ENCODE peak calls at places on chromosomes 3 and 15, in six cellular contexts. One of them, this sample, is unnamed.

GRCh38 chr15:78103406-78104118 is 11.2 kb downstream of the SH2D7 start:
- DNase-seq in mammary epithelial cell: no peak
- DNase-seq in OCI-LY7: peak
- DNase-seq in A549: no peak
- DNase-seq in fibroblast of lung: no peak
- DNase-seq in choroid plexus epithelial cell: no peak
- DNase-seq in this sample: no peak

GRCh38 chr3:38726751-38727150 is 77.3 kb upstream of the SCN5A start:
- DNase-seq in choroid plexus epithelial cell: no peak
- DNase-seq in A549: no peak
- DNase-seq in OCI-LY7: no peak
- DNase-seq in fibroblast of lung: no peak
- DNase-seq in mammary epithelial cell: no peak
- DNase-seq in this sample: no peak

GRCh38 chr3:102078864-102079808 is 229.8 kb downstream of the NFKBIZ start:
- DNase-seq in OCI-LY7: no peak
- DNase-seq in mammary epithelial cell: no peak
- DNase-seq in A549: no peak
- DNase-seq in fibroblast of lung: no peak
- DNase-seq in choroid plexus epithelial cell: no peak
- DNase-seq in this sample: no peak

GRCh38 chr15:101092186-101092866 is 159.5 kb downstream of the CHSY1 start:
- DNase-seq in A549: no peak
- DNase-seq in choroid plexus epithelial cell: peak
- DNase-seq in mammary epithelial cell: no peak
- DNase-seq in OCI-LY7: no peak
- DNase-seq in fibroblast of lung: peak
- DNase-seq in this sample: no peak

GRCh38 chr15:73685981-73686380 is 1.8 kb downstream of the CD276 start:
- DNase-seq in A549: no peak
- DNase-seq in OCI-LY7: no peak
- DNase-seq in choroid plexus epithelial cell: peak
- DNase-seq in fibroblast of lung: no peak
- DNase-seq in mammary epithelial cell: no peak
- DNase-seq in this sample: no peak

GRCh38 chr3:155391104-155391503 is 97.6 kb upstream of the STRIT1 start:
- DNase-seq in mammary epithelial cell: no peak
- DNase-seq in OCI-LY7: no peak
- DNase-seq in choroid plexus epithelial cell: peak
- DNase-seq in fibroblast of lung: peak
- DNase-seq in A549: no peak
- DNase-seq in this sample: no peak

GRCh38 chr15:66454143-66454542 is 43.4 kb downstream of the SNAPC5 start:
- DNase-seq in mammary epithelial cell: peak
- DNase-seq in choroid plexus epithelial cell: peak
- DNase-seq in A549: no peak
- DNase-seq in OCI-LY7: no peak
- DNase-seq in fibroblast of lung: no peak
- DNase-seq in this sample: no peak

GRCh38 chr3:14949126-14949525 is 1.7 kb downstream of the NR2C2 start:
- DNase-seq in A549: no peak
- DNase-seq in fibroblast of lung: no peak
- DNase-seq in choroid plexus epithelial cell: peak
- DNase-seq in mammary epithelial cell: no peak
- DNase-seq in OCI-LY7: no peak
- DNase-seq in this sample: no peak

GRCh38 chr15:59255647-59256380 is 49.2 kb downstream of the LDHAL6B start:
- DNase-seq in choroid plexus epithelial cell: peak
- DNase-seq in OCI-LY7: no peak
- DNase-seq in mammary epithelial cell: no peak
- DNase-seq in fibroblast of lung: peak
- DNase-seq in A549: peak
- DNase-seq in this sample: no peak

GRCh38 chr3:170357920-170358854 is 672 bp downstream of the SKIL start:
- DNase-seq in choroid plexus epithelial cell: peak
- DNase-seq in OCI-LY7: peak
- DNase-seq in A549: peak
- DNase-seq in fibroblast of lung: peak
- DNase-seq in mammary epithelial cell: peak
- DNase-seq in this sample: peak

GRCh38 chr3:20051123-20051806 is 11.0 kb downstream of the KAT2B start:
- DNase-seq in A549: no peak
- DNase-seq in choroid plexus epithelial cell: no peak
- DNase-seq in fibroblast of lung: no peak
- DNase-seq in mammary epithelial cell: no peak
- DNase-seq in OCI-LY7: no peak
- DNase-seq in this sample: no peak

GRCh38 chr3:197025736-197026480 is 3.7 kb downstream of the MELTF start:
- DNase-seq in mammary epithelial cell: no peak
- DNase-seq in choroid plexus epithelial cell: no peak
- DNase-seq in OCI-LY7: no peak
- DNase-seq in A549: no peak
- DNase-seq in fibroblast of lung: no peak
- DNase-seq in this sample: no peak

GRCh38 chr3:141659821-141660597 is 78.1 kb upstream of the RNF7 start:
- DNase-seq in choroid plexus epithelial cell: peak
- DNase-seq in fibroblast of lung: peak
- DNase-seq in mammary epithelial cell: peak
- DNase-seq in A549: peak
- DNase-seq in OCI-LY7: no peak
- DNase-seq in this sample: peak

GRCh38 chr3:177813322-177813721 is 616.0 kb upstream of the TBL1XR1 start:
- DNase-seq in A549: no peak
- DNase-seq in fibroblast of lung: peak
- DNase-seq in choroid plexus epithelial cell: peak
- DNase-seq in mammary epithelial cell: no peak
- DNase-seq in OCI-LY7: no peak
- DNase-seq in this sample: no peak

GRCh38 chr15:98813956-98814355 is 165.6 kb downstream of the IGF1R start:
- DNase-seq in mammary epithelial cell: no peak
- DNase-seq in A549: no peak
- DNase-seq in fibroblast of lung: no peak
- DNase-seq in OCI-LY7: no peak
- DNase-seq in choroid plexus epithelial cell: no peak
- DNase-seq in this sample: no peak

GRCh38 chr3:56796202-56796601 is 5.5 kb downstream of the ARHGEF3 start:
- DNase-seq in choroid plexus epithelial cell: peak
- DNase-seq in A549: no peak
- DNase-seq in mammary epithelial cell: peak
- DNase-seq in fibroblast of lung: peak
- DNase-seq in OCI-LY7: no peak
- DNase-seq in this sample: no peak

GRCh38 chr3:129058441-129059194 is 2.0 kb upstream of the GP9 start:
- DNase-seq in choroid plexus epithelial cell: no peak
- DNase-seq in mammary epithelial cell: peak
- DNase-seq in OCI-LY7: peak
- DNase-seq in A549: no peak
- DNase-seq in fibroblast of lung: no peak
- DNase-seq in this sample: no peak

GRCh38 chr15:85477730-85478129 is 97.3 kb downstream of the AKAP13 start:
- DNase-seq in A549: peak
- DNase-seq in mammary epithelial cell: peak
- DNase-seq in OCI-LY7: no peak
- DNase-seq in fibroblast of lung: peak
- DNase-seq in choroid plexus epithelial cell: peak
- DNase-seq in this sample: peak

GRCh38 chr3:105195260-105195659 is 171.4 kb upstream of the ALCAM start:
- DNase-seq in OCI-LY7: no peak
- DNase-seq in mammary epithelial cell: peak
- DNase-seq in A549: no peak
- DNase-seq in choroid plexus epithelial cell: peak
- DNase-seq in fibroblast of lung: peak
- DNase-seq in this sample: no peak

GRCh38 chr3:141979050-141979671 is 102.7 kb downstream of the ATP1B3 start:
- DNase-seq in fibroblast of lung: peak
- DNase-seq in OCI-LY7: no peak
- DNase-seq in A549: no peak
- DNase-seq in choroid plexus epithelial cell: peak
- DNase-seq in mammary epithelial cell: peak
- DNase-seq in this sample: peak

GRCh38 chr15:47331796-47332480 is 385.4 kb upstream of the SEMA6D start:
- DNase-seq in OCI-LY7: no peak
- DNase-seq in mammary epithelial cell: peak
- DNase-seq in choroid plexus epithelial cell: peak
- DNase-seq in A549: no peak
- DNase-seq in fibroblast of lung: peak
- DNase-seq in this sample: no peak

GRCh38 chr3:84634668-84635067 is 324.1 kb upstream of the CADM2 start:
- DNase-seq in OCI-LY7: no peak
- DNase-seq in A549: no peak
- DNase-seq in mammary epithelial cell: no peak
- DNase-seq in fibroblast of lung: no peak
- DNase-seq in choroid plexus epithelial cell: no peak
- DNase-seq in this sample: no peak

GRCh38 chr3:171833775-171834460 is 9.2 kb upstream of the TMEM212 start:
- DNase-seq in fibroblast of lung: peak
- DNase-seq in choroid plexus epithelial cell: peak
- DNase-seq in A549: no peak
- DNase-seq in mammary epithelial cell: no peak
- DNase-seq in OCI-LY7: peak
- DNase-seq in this sample: peak

GRCh38 chr3:31170932-31171670 is 276.6 kb upstream of the GADL1 start:
- DNase-seq in A549: no peak
- DNase-seq in choroid plexus epithelial cell: peak
- DNase-seq in mammary epithelial cell: peak
- DNase-seq in fibroblast of lung: peak
- DNase-seq in OCI-LY7: no peak
- DNase-seq in this sample: peak

GRCh38 chr3:117105650-117106049 is 396.1 kb downstream of the TUSC7 start:
- DNase-seq in OCI-LY7: no peak
- DNase-seq in mammary epithelial cell: no peak
- DNase-seq in A549: no peak
- DNase-seq in choroid plexus epithelial cell: peak
- DNase-seq in fibroblast of lung: peak
- DNase-seq in this sample: peak

GRCh38 chr3:186789554-186790260 is 6.3 kb downstream of the EIF4A2 start:
- DNase-seq in fibroblast of lung: peak
- DNase-seq in OCI-LY7: peak
- DNase-seq in A549: no peak
- DNase-seq in mammary epithelial cell: no peak
- DNase-seq in choroid plexus epithelial cell: peak
- DNase-seq in this sample: no peak

GRCh38 chr3:51704511-51704950 is 2.3 kb upstream of the GRM2 start:
- DNase-seq in choroid plexus epithelial cell: no peak
- DNase-seq in OCI-LY7: no peak
- DNase-seq in A549: no peak
- DNase-seq in mammary epithelial cell: no peak
- DNase-seq in fibroblast of lung: no peak
- DNase-seq in this sample: no peak

GRCh38 chr3:172140499-172141391 is 101.4 kb downstream of the FNDC3B start:
- DNase-seq in choroid plexus epithelial cell: peak
- DNase-seq in OCI-LY7: no peak
- DNase-seq in A549: peak
- DNase-seq in mammary epithelial cell: peak
- DNase-seq in fibroblast of lung: peak
- DNase-seq in this sample: peak

DNA sequence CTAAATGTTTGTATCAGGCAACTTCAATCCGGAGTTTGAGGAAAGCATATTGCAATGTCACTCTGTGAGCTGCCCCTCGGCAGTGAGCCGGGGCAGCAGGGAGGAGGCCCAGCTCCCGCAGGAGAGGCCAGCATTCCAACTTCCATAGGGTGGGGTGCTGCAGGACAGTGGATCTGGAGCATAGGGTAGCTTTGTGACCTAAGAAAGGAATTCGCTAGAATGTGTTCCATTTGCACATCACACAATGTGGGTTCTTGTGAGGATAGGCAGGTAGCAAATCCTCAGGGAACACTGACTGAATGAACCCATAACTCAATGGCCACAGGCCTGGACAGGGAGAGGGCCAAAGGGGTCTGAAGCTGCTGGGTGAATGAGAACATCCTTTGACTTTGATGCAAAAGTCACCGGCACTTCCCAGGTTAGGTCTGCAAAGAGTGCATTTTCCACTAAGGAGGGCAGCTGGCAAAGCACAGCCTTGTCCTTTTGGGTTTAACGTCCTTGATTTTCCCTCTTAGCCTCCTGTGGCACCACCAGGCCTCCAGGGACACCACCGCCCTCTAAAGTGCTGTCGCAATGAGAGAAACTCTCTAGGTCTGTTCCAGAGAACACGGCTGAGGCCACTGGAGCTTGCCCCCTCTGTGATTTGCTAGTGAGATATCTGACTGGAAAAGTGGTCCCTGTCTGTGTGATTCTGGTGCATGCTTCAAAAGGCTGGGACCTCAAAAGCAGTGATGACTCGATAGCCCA is 36.2 kb downstream of the GABRB3 start:
- DNase-seq in A549: no peak
- DNase-seq in mammary epithelial cell: no peak
- DNase-seq in fibroblast of lung: no peak
- DNase-seq in OCI-LY7: no peak
- DNase-seq in choroid plexus epithelial cell: no peak
- DNase-seq in this sample: no peak
- H3K4me3 ChIP-seq in A549: no peak
- H3K4me3 ChIP-seq in mammary epithelial cell: no peak
- H3K4me3 ChIP-seq in fibroblast of lung: no peak
- H3K4me3 ChIP-seq in OCI-LY7: no peak
- H3K4me3 ChIP-seq in choroid plexus epithelial cell: no peak
- H3K4me3 ChIP-seq in this sample: no peak

DNA sequence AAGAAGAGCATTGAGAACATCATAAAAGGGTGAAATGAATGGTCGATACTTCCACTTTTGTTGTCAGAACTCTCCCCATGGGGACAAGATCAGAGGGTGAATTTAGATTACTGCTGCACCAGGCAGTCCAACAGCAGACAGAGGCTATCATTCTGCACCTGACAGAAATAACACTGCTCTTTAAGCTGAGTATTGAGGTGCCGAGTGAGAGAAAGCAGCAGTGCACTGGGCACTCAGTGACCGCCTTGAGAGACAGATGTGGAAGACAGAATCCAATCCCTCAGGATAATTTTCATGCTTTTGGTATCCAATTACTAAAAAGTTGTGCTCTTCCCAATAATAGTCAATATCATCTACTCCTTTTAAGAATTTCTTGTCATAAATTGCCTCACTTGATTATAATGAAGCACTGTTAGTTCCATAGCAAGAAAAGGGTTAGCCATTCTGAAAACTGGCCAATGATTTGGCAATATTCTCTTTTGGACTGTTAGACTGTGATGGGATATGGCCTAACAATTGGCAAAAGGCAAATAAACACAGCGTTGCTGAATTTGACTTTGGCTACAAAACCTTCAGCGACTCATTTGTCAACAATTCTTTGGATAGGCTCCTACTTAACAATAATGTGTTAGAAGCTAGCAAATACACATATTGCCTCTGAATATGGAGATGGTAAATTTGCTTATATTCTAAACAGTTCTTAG is 5.5 kb downstream of the FGF7 start:
- DNase-seq in choroid plexus epithelial cell: peak
- DNase-seq in A549: no peak
- DNase-seq in OCI-LY7: no peak
- DNase-seq in mammary epithelial cell: no peak
- DNase-seq in fibroblast of lung: peak
- DNase-seq in this sample: no peak
- H3K4me3 ChIP-seq in choroid plexus epithelial cell: no peak
- H3K4me3 ChIP-seq in A549: no peak
- H3K4me3 ChIP-seq in OCI-LY7: no peak
- H3K4me3 ChIP-seq in mammary epithelial cell: no peak
- H3K4me3 ChIP-seq in fibroblast of lung: no peak
- H3K4me3 ChIP-seq in this sample: no peak

GRCh38 chr15:69141286-69141701 is 19.1 kb upstream of the GLCE start:
- DNase-seq in choroid plexus epithelial cell: no peak
- DNase-seq in OCI-LY7: no peak
- DNase-seq in mammary epithelial cell: no peak
- DNase-seq in A549: peak
- DNase-seq in fibroblast of lung: peak
- DNase-seq in this sample: peak
- H3K4me3 ChIP-seq in choroid plexus epithelial cell: no peak
- H3K4me3 ChIP-seq in OCI-LY7: no peak
- H3K4me3 ChIP-seq in mammary epithelial cell: no peak
- H3K4me3 ChIP-seq in A549: no peak
- H3K4me3 ChIP-seq in fibroblast of lung: no peak
- H3K4me3 ChIP-seq in this sample: no peak

GRCh38 chr15:26971303-26972018 is 480 bp downstream of the GABRG3 start:
- DNase-seq in fibroblast of lung: peak
- DNase-seq in mammary epithelial cell: no peak
- DNase-seq in OCI-LY7: no peak
- DNase-seq in choroid plexus epithelial cell: no peak
- DNase-seq in A549: no peak
- DNase-seq in this sample: no peak
- H3K4me3 ChIP-seq in fibroblast of lung: no peak
- H3K4me3 ChIP-seq in mammary epithelial cell: no peak
- H3K4me3 ChIP-seq in OCI-LY7: no peak
- H3K4me3 ChIP-seq in choroid plexus epithelial cell: no peak
- H3K4me3 ChIP-seq in A549: peak
- H3K4me3 ChIP-seq in this sample: no peak